ENCODE peak calls at places on chromosomes 7 and 10, in six cellular contexts. Q, M, C, K, F and I are unnamed samples.

GRCh38 chr7:29965030-29965429 is 24.6 kb downstream of the SCRN1 start:
- DNase-seq in Q (no peak), M (no peak), C (no peak), K (no peak), F (no peak), I (no peak)

GRCh38 chr10:109237050-109237449 is 686.3 kb downstream of the XPNPEP1 start:
- DNase-seq in Q (no peak), M (no peak), C (no peak), K (no peak), F (no peak), I (no peak)

GRCh38 chr7:42151309-42151708 is 85.7 kb downstream of the GLI3 start:
- DNase-seq in Q (no peak), M (no peak), C (no peak), K (no peak), F (no peak), I (no peak)

GRCh38 chr7:108455833-108456677 is at the start of gene NRCAM:
- DNase-seq in Q (no peak), M (peak), C (peak), K (no peak), F (peak), I (peak)

GRCh38 chr10:102312683-102313082 is 67.4 kb downstream of the GBF1 start:
- DNase-seq in Q (no peak), M (no peak), C (no peak), K (no peak), F (no peak), I (no peak)

GRCh38 chr7:101632641-101633040 is 3.5 kb upstream of the MYL10 start:
- DNase-seq in Q (no peak), M (no peak), C (no peak), K (no peak), F (no peak), I (no peak)

GRCh38 chr10:62819521-62819920 is 3.4 kb upstream of the EGR2 start:
- DNase-seq in Q (no peak), M (no peak), C (no peak), K (no peak), F (no peak), I (no peak)

GRCh38 chr10:132374176-132374575 is 22.8 kb upstream of the PWWP2B start:
- DNase-seq in Q (no peak), M (no peak), C (no peak), K (no peak), F (no peak), I (no peak)

GRCh38 chr7:81299272-81299671 is 380.4 kb upstream of the SEMA3C start:
- DNase-seq in Q (peak), M (no peak), C (no peak), K (no peak), F (no peak), I (no peak)

GRCh38 chr7:50793115-50793946 is 10.6 kb upstream of the GRB10 start:
- DNase-seq in Q (no peak), M (peak), C (peak), K (peak), F (no peak), I (peak)

GRCh38 chr10:21194510-21194993 is 297.4 kb upstream of the NEBL start:
- DNase-seq in Q (no peak), M (no peak), C (no peak), K (peak), F (no peak), I (no peak)

GRCh38 chr7:47194516-47194915 is 387.4 kb downstream of the TNS3 start:
- DNase-seq in Q (no peak), M (no peak), C (no peak), K (peak), F (no peak), I (no peak)

GRCh38 chr10:119206603-119207366 is 586 bp upstream of the GRK5 start:
- DNase-seq in Q (no peak), M (peak), C (peak), K (peak), F (peak), I (peak)

GRCh38 chr7:5523052-5523711 is 99.5 kb upstream of the TNRC18 start:
- DNase-seq in Q (no peak), M (peak), C (no peak), K (no peak), F (no peak), I (no peak)

GRCh38 chr10:119025336-119025735 is 4.2 kb upstream of the NANOS1 start:
- DNase-seq in Q (no peak), M (no peak), C (no peak), K (no peak), F (peak), I (no peak)

GRCh38 chr10:120981601-120982381 is 130.6 kb downstream of the WDR11 start:
- DNase-seq in Q (no peak), M (peak), C (no peak), K (no peak), F (no peak), I (peak)

GRCh38 chr7:70618020-70618551 is 513.9 kb upstream of the GALNT17 start:
- DNase-seq in Q (no peak), M (peak), C (no peak), K (no peak), F (no peak), I (no peak)

GRCh38 chr7:51175316-51175991 is 141.2 kb downstream of the COBL start:
- DNase-seq in Q (no peak), M (peak), C (no peak), K (no peak), F (no peak), I (no peak)

GRCh38 chr7:151895008-151895661 is 18.2 kb upstream of the PRKAG2 start:
- DNase-seq in Q (no peak), M (peak), C (no peak), K (peak), F (no peak), I (no peak)

GRCh38 chr10:73926152-73926764 is 15.3 kb downstream of the PLAU start:
- DNase-seq in Q (no peak), M (no peak), C (no peak), K (no peak), F (no peak), I (no peak)

GRCh38 chr10:52954407-52954806 is 181.8 kb upstream of the MBL2 start:
- DNase-seq in Q (no peak), M (no peak), C (no peak), K (no peak), F (no peak), I (no peak)

GRCh38 chr10:52950578-52950977 is 178.0 kb upstream of the MBL2 start:
- DNase-seq in Q (no peak), M (peak), C (no peak), K (no peak), F (no peak), I (no peak)

GRCh38 chr10:52952391-52953079 is 180.0 kb upstream of the MBL2 start:
- DNase-seq in Q (no peak), M (no peak), C (no peak), K (no peak), F (no peak), I (no peak)

GRCh38 chr10:52951819-52952218 is 179.2 kb upstream of the MBL2 start:
- DNase-seq in Q (no peak), M (peak), C (peak), K (peak), F (no peak), I (peak)

DNA sequence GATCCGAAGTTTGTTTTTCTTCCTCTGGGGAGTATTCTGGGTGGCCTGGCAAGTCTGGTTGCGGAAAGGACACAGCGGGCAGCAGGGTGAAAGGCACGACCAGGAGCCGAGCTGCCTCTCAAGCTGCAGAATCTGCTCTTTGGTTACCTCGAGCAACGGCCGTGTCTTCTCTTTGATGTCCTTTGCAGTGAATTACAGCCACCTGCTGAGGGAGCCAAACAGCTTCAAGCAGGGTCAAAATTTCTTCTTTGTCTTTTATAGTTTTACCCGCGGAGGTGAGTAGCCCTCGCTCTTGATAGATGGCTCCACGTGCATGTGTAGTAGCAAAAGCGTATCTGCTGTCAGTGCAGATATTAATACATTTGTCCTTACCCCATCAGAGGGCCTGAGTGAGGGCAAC is 177.3 kb upstream of the MBL2 start:
- DNase-seq in Q (no peak), M (peak), C (no peak), K (no peak), F (no peak), I (no peak)
- TF ChIP-seq CTCF in Q (no peak), M (peak), C (no peak), K (no peak), F (peak), I (no peak)

GRCh38 chr10:7529638-7530037 is 118.8 kb upstream of the SFMBT2 start:
- DNase-seq in Q (no peak), M (peak), C (peak), K (no peak), F (no peak), I (no peak)
- TF ChIP-seq CTCF in Q (no peak), M (peak), C (peak), K (no peak), F (peak), I (no peak)

GRCh38 chr7:36283711-36284130 is 105.9 kb upstream of the ANLN start:
- DNase-seq in Q (no peak), M (peak), C (no peak), K (no peak), F (no peak), I (no peak)
- TF ChIP-seq CTCF in Q (no peak), M (no peak), C (no peak), K (no peak), F (no peak), I (no peak)

DNA sequence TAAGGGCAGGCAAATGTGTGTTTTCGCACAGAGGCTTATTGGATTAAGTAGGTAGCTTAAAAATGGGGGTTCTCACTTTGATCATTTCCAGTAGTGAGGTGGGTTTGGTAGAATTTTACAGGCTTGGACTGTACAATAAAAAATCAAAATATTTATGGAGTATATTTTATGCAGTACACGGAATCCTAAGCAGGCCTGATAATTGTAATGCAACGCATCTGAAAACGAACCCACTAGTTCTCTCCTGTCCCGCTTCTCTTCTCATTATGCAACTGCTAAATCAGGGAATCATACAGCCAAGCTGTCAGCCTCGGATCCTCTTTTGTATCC is 377 bp upstream of the POLR1F start:
- DNase-seq in Q (no peak), M (no peak), C (no peak), K (no peak), F (no peak), I (no peak)
- TF ChIP-seq CTCF in Q (no peak), M (no peak), C (peak), K (peak), F (no peak), I (no peak)

DNA sequence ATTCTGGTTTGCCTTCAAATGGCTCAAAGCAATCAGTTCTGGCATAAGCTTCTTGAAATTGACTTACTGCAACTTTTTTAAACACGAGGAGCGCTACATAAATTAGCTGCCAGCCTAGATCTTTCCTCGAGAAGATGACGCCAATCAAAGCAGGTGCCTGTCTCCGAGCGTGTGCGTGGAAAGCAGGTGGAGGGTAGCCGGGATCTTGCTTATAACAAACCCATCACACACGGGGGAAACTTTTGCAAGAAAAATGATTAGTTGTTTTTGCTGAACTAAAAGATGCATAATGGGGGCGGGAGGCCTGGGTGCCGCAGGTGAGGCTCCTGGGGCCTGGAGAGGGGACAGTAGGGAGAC is 268.2 kb downstream of the MAD1L1 start:
- DNase-seq in Q (no peak), M (no peak), C (no peak), K (no peak), F (no peak), I (no peak)
- TF ChIP-seq CTCF in Q (no peak), M (no peak), C (no peak), K (no peak), F (no peak), I (no peak)